ENCODE peak calls at places on chromosomes 13 and 19, in ten cellular contexts. D is nephron progenitor cell; M is stimulated activated CD8-positive, alpha-beta memory T cell treated with anti-CD3 and anti-CD28 coated beads, Interleukin-15, amount 100 ng/mL, for 4 hours; G is RPMI8226; S is AG09319; P is activated CD4-positive, alpha-beta T cell treated with anti-CD3 and anti-CD28 coated beads, Interleukin-2, amount 50 U/mL, for 24 hours; K is fibroblast of the aortic adventitia; A is stimulated activated naive CD8-positive, alpha-beta T cell treated with anti-CD3 and anti-CD28 coated beads, Interleukin-15, amount 100 ng/mL, for 72 hours; Y is cardiac fibroblast; E is fibroblast of villous mesenchyme. V is an unnamed sample.

GRCh38 chr13:34391071-34391470 is 551.0 kb upstream of the NBEA start:
- DNase-seq in D (no peak), M (no peak), G (no peak), S (no peak), P (no peak), K (peak; percentile 43), A (no peak), Y (peak; percentile 65), E (peak; percentile 77), V (no peak)

GRCh38 chr19:14479985-14480694 is 5.0 kb upstream of the PTGER1 start:
- DNase-seq in D (peak; percentile 89), M (peak; percentile 42), G (peak; percentile 63), S (no peak), P (peak; percentile 44), K (no peak), A (peak; percentile 73), Y (no peak), E (no peak), V (peak; percentile 43)

GRCh38 chr19:18683955-18684641 is 618 bp downstream of the CRTC1 start:
- DNase-seq in D (no peak), M (no peak), G (peak; percentile 37), S (no peak), P (no peak), K (no peak), A (no peak), Y (no peak), E (no peak), V (no peak)

GRCh38 chr19:17347361-17347760 is 10.0 kb downstream of the GTPBP3 start:
- DNase-seq in D (no peak), M (no peak), G (no peak), S (no peak), P (no peak), K (peak; percentile 66), A (no peak), Y (peak; percentile 54), E (no peak), V (peak; percentile 43)

GRCh38 chr19:46990998-46991676 is 28.5 kb upstream of the NPAS1 start:
- DNase-seq in D (peak; percentile 79), M (no peak), G (peak; percentile 64), S (peak; percentile 75), P (peak; percentile 42), K (peak; percentile 94), A (peak; percentile 49), Y (peak; percentile 86), E (peak; percentile 89), V (peak; percentile 86)

GRCh38 chr13:105847532-105848295 is 687.7 kb downstream of the EFNB2 start:
- DNase-seq in D (no peak), M (no peak), G (no peak), S (no peak), P (no peak), K (no peak), A (no peak), Y (no peak), E (no peak), V (no peak)

GRCh38 chr13:55160911-55161310 is 1979.8 kb upstream of the PRR20A start:
- DNase-seq in D (no peak), M (no peak), G (no peak), S (no peak), P (no peak), K (no peak), A (no peak), Y (no peak), E (no peak), V (no peak)

GRCh38 chr19:10193666-10194499 is 870 bp downstream of the DNMT1 start:
- DNase-seq in D (no peak), M (no peak), G (peak; percentile 32), S (no peak), P (peak; percentile 30), K (peak; percentile 70), A (no peak), Y (peak; percentile 69), E (peak; percentile 29), V (peak; percentile 35)

GRCh38 chr13:45367995-45368394 is 27.0 kb upstream of the TPT1 start:
- DNase-seq in D (no peak), M (no peak), G (no peak), S (no peak), P (no peak), K (no peak), A (no peak), Y (no peak), E (no peak), V (no peak)

GRCh38 chr19:11324079-11324661 is 15.3 kb downstream of the RAB3D start:
- DNase-seq in D (no peak), M (no peak), G (peak; percentile 91), S (peak; percentile 94), P (no peak), K (peak; percentile 95), A (peak; percentile 75), Y (peak; percentile 97), E (peak; percentile 99), V (peak; percentile 98)

GRCh38 chr19:19615086-19615485 is 3.4 kb downstream of the PBX4 start:
- DNase-seq in D (no peak), M (no peak), G (no peak), S (no peak), P (no peak), K (no peak), A (peak; percentile 54), Y (peak; percentile 42), E (peak; percentile 18), V (no peak)

GRCh38 chr13:51644649-51645048 is 60.4 kb downstream of the WDFY2 start:
- DNase-seq in D (no peak), M (no peak), G (no peak), S (no peak), P (no peak), K (peak; percentile 42), A (no peak), Y (peak; percentile 75), E (peak; percentile 17), V (no peak)

GRCh38 chr19:34994643-34995471 is 5.3 kb upstream of the GRAMD1A start:
- DNase-seq in D (no peak), M (no peak), G (no peak), S (no peak), P (no peak), K (peak; percentile 27), A (no peak), Y (peak; percentile 54), E (no peak), V (no peak)

GRCh38 chr19:58279042-58279924 is 528 bp downstream of the ZNF8 start:
- DNase-seq in D (peak; percentile 77), M (peak; percentile 23), G (peak; percentile 71), S (peak; percentile 12), P (peak; percentile 27), K (peak; percentile 74), A (peak; percentile 66), Y (peak; percentile 49), E (peak; percentile 70), V (peak; percentile 88)

GRCh38 chr19:39265321-39265916 is 2.8 kb upstream of the IFNL2 start:
- DNase-seq in D (peak; percentile 30), M (no peak), G (no peak), S (no peak), P (no peak), K (no peak), A (no peak), Y (no peak), E (no peak), V (no peak)

GRCh38 chr13:30520571-30520970 is 54.8 kb upstream of the HMGB1 start:
- DNase-seq in D (no peak), M (no peak), G (no peak), S (no peak), P (no peak), K (peak; percentile 65), A (no peak), Y (peak; percentile 85), E (no peak), V (peak; percentile 6)

GRCh38 chr13:113927661-113928581 is 46.0 kb downstream of the C13orf46 start:
- DNase-seq in D (no peak), M (no peak), G (no peak), S (peak; percentile 93), P (no peak), K (peak; percentile 98), A (no peak), Y (peak; percentile 84), E (peak; percentile 99), V (peak; percentile 97)

GRCh38 chr13:58655086-58655485 is 1023.5 kb downstream of the PCDH17 start:
- DNase-seq in D (no peak), M (no peak), G (no peak), S (no peak), P (no peak), K (no peak), A (no peak), Y (no peak), E (no peak), V (no peak)

GRCh38 chr19:57903298-57904174 is 12.9 kb downstream of the ZNF417 start:
- DNase-seq in D (no peak), M (no peak), G (peak; percentile 22), S (no peak), P (no peak), K (peak; percentile 59), A (no peak), Y (peak; percentile 69), E (peak; percentile 63), V (peak; percentile 44)

GRCh38 chr13:26132756-26133155 is 80.9 kb upstream of the SHISA2 start:
- DNase-seq in D (no peak), M (no peak), G (peak; percentile 11), S (no peak), P (no peak), K (peak; percentile 29), A (no peak), Y (peak; percentile 42), E (peak; percentile 22), V (no peak)

GRCh38 chr13:20182231-20182846 is 10.4 kb downstream of the GJB2 start:
- DNase-seq in D (peak; percentile 59), M (no peak), G (peak; percentile 60), S (no peak), P (peak; percentile 64), K (peak; percentile 83), A (peak; percentile 61), Y (peak; percentile 82), E (peak; percentile 76), V (peak; percentile 87)

GRCh38 chr19:3358919-3359849 is 7.2 kb upstream of the NFIC start:
- DNase-seq in D (peak; percentile 52), M (peak; percentile 65), G (peak; percentile 80), S (no peak), P (peak; percentile 46), K (no peak), A (peak; percentile 65), Y (no peak), E (peak; percentile 66), V (peak; percentile 60)

GRCh38 chr19:33463194-33463593 is 58.4 kb downstream of the PEPD start:
- DNase-seq in D (no peak), M (no peak), G (no peak), S (no peak), P (no peak), K (no peak), A (no peak), Y (no peak), E (no peak), V (no peak)

V was measured in cardiac muscle cell.